ENCODE peak calls at places on chromosome 10, in nine cellular contexts. J, X, R, Y, C, E, B, M and V are unnamed samples. For H3K27me3, the result is how much of the 10 kb centered on the place peaks cover.

GRCh38 chr10:77578583-77579227 is 58.9 kb downstream of the KCNMA1 start:
- DNase-seq in Y (no peak), B (no peak), R (no peak), E (no peak), C (peak), M (no peak), X (no peak), J (no peak), V (no peak)

GRCh38 chr10:79424221-79425073 is 21.0 kb downstream of the ZCCHC24 start:
- DNase-seq in Y (peak), E (no peak), C (peak), M (no peak), R (no peak), J (peak), X (no peak), B (no peak), V (no peak)

GRCh38 chr10:100341953-100342626 is 4.9 kb upstream of the SCD start:
- DNase-seq in C (peak), R (peak), J (no peak), B (peak), X (peak), E (peak), M (peak), Y (no peak), V (no peak)

GRCh38 chr10:63976538-63976937 is 455.3 kb downstream of the REEP3 start:
- DNase-seq in Y (no peak), J (peak), R (no peak), X (no peak), B (peak), C (peak), E (no peak), M (peak), V (peak)

GRCh38 chr10:45428611-45429510 is 54.8 kb downstream of the ALOX5 start:
- DNase-seq in R (no peak), E (no peak), X (no peak), Y (no peak), J (no peak), B (no peak), M (no peak), C (no peak), V (no peak)

GRCh38 chr10:122853665-122854313 is 8.1 kb upstream of the CUZD1 start:
- DNase-seq in B (no peak), E (no peak), C (no peak), M (no peak), X (no peak), J (no peak), Y (no peak), R (no peak), V (no peak)

GRCh38 chr10:12348870-12349627 is at the start of gene CAMK1D:
- DNase-seq in M (peak), C (peak), B (peak), Y (peak), R (peak), E (peak), X (peak), J (peak), V (peak)

GRCh38 chr10:113697595-113697994 is 17.9 kb downstream of the CASP7 start:
- DNase-seq in X (no peak), R (no peak), M (no peak), E (no peak), C (no peak), Y (no peak), B (no peak), J (no peak), V (no peak)

GRCh38 chr10:35545878-35546631 is 59.1 kb upstream of the GJD4 start:
- DNase-seq in X (no peak), C (no peak), E (no peak), R (no peak), B (no peak), Y (no peak), J (no peak), M (no peak), V (no peak)

GRCh38 chr10:55800607-55801241 is 560.3 kb downstream of the ZWINT start:
- DNase-seq in J (no peak), E (no peak), M (no peak), R (no peak), B (no peak), X (no peak), Y (no peak), C (no peak), V (no peak)

GRCh38 chr10:75408512-75408881 is 6.9 kb upstream of the ZNF503 start:
- DNase-seq in X (peak), R (peak), M (no peak), C (no peak), J (no peak), B (no peak), Y (no peak), E (no peak), V (no peak)

GRCh38 chr10:79430506-79430905 is 14.9 kb downstream of the ZCCHC24 start:
- DNase-seq in Y (peak), J (no peak), X (no peak), B (no peak), M (no peak), E (no peak), R (no peak), C (no peak), V (no peak)

GRCh38 chr10:14086596-14086995 is 244.1 kb downstream of the FRMD4A start:
- DNase-seq in Y (no peak), M (no peak), B (no peak), X (no peak), E (no peak), R (no peak), C (no peak), J (no peak), V (no peak)

GRCh38 chr10:14092749-14093148 is 238.0 kb downstream of the FRMD4A start:
- DNase-seq in M (no peak), X (no peak), Y (no peak), J (no peak), E (no peak), B (no peak), R (no peak), C (no peak), V (no peak)

GRCh38 chr10:14087585-14087984 is 243.1 kb downstream of the FRMD4A start:
- DNase-seq in M (no peak), Y (no peak), J (no peak), X (no peak), E (no peak), B (no peak), C (no peak), R (no peak), V (no peak)

GRCh38 chr10:14093735-14094484 is 236.8 kb downstream of the FRMD4A start:
- DNase-seq in M (no peak), J (no peak), E (no peak), C (no peak), X (no peak), Y (no peak), B (peak), R (no peak), V (no peak)

DNA sequence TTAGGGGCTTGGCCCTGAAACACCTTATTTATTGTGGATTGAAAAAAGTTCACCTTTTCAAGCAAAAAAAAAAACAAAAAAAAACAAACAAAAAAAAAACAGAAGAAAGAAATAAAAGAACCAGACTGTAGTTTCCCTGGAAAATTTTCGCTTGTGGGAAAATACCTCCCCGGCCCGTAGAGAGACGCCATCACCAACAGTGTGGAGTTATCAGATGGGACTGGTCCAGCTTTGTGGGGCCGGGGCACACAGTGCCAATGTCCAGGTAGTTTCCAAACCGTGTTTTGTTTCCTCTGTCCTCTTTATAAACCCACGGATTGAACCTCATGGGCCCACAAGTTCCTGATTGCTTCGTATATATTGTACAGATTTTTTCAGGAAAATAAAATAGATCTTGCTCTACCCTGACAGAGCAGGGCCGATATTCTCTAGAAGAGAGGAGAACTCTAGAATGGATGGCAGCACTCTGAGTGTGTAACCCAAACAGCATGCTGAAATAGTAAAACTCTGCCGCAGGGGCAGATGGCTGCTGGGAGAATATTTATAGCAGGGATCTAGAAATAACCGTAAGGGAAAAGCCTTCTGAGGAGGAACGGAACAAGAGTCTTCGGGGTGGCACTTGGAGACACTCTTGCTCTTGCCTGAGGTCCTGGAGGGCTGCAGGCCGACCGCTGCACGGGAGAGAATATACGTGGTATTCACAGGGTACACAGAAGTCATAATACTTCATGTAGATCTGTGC is 241.0 kb downstream of the FRMD4A start:
- DNase-seq in E (peak), X (no peak), J (no peak), Y (no peak), M (no peak), B (no peak), C (no peak), R (no peak), V (no peak)
- H3K4me3 ChIP-seq in E (no peak), X (no peak), J (no peak), Y (no peak), M (no peak), B (no peak), C (no peak), R (no peak), V (no peak)

GRCh38 chr10:126337241-126337640 is 51.0 kb downstream of the ADAM12 start:
- DNase-seq in E (no peak), J (no peak), M (no peak), C (no peak), X (no peak), B (no peak), R (no peak), Y (no peak), V (no peak)
- H3K27me3 ChIP-seq in E (under half), J (under half), M (under half), C (under half), X (under half), B (under half), R (under half), Y (under half), V (under half)

GRCh38 chr10:98485959-98486358 is 39.2 kb upstream of the HPS1 start:
- DNase-seq in E (no peak), B (peak), R (no peak), Y (no peak), J (no peak), M (no peak), C (no peak), X (no peak), V (no peak)
- H3K27ac ChIP-seq in E (no peak), B (no peak), R (no peak), Y (no peak), J (no peak), M (no peak), C (no peak), X (no peak), V (no peak)

GRCh38 chr10:103693070-103693811 is 162.1 kb downstream of the SH3PXD2A start:
- DNase-seq in B (peak), E (no peak), J (no peak), Y (peak), R (no peak), C (no peak), X (no peak), M (peak), V (no peak)
- H3K4me3 ChIP-seq in B (peak), E (peak), J (no peak), Y (peak), R (no peak), C (peak), X (peak), M (peak), V (peak)

GRCh38 chr10:93061594-93062498 is 1.2 kb downstream of the CYP26C1 start:
- DNase-seq in B (peak), J (no peak), C (no peak), Y (no peak), M (no peak), R (no peak), X (no peak), E (no peak), V (no peak)
- H3K27me3 ChIP-seq in B (half or more), J (under half), C (under half), Y (half or more), M (half or more), R (under half), X (half or more), E (under half), V (under half)

GRCh38 chr10:46559231-46559671 is 2.8 kb upstream of the GPRIN2 start:
- DNase-seq in M (peak), J (peak), X (no peak), R (no peak), E (no peak), C (peak), B (no peak), Y (peak), V (no peak)
- H3K27ac ChIP-seq in M (no peak), J (no peak), X (no peak), R (no peak), E (no peak), C (no peak), B (no peak), Y (no peak), V (no peak)

GRCh38 chr10:62076872-62077271 is 175.4 kb downstream of the ARID5B start:
- DNase-seq in M (no peak), E (no peak), Y (no peak), R (no peak), X (no peak), J (no peak), C (peak), B (no peak), V (no peak)
- H3K4me3 ChIP-seq in M (no peak), E (no peak), Y (no peak), R (no peak), X (no peak), J (no peak), C (no peak), B (no peak), V (no peak)

DNA sequence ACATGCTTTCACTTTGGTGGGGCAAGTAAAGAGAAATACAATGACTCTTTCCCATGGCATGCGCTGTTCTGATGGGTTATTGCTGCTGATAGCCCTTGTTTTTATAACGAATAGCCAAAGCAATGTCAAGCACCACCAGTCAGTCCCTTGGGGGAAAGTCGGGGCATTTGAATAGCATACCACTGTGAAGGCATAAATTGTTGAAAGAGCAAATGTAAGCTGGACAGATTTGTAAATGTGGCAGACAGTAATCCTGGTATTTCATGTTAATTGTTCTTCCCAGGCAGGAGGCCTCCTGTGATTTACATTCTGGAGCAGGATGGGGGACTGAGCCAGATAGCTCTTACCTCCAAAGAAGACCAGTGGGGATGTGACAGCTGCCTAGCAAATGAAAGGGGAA is 293.3 kb downstream of the ADRA2A start:
- DNase-seq in E (no peak), R (no peak), Y (no peak), M (no peak), C (peak), J (no peak), B (peak), X (no peak), V (no peak)
- H3K27me3 ChIP-seq in E (under half), R (under half), Y (under half), M (under half), C (under half), J (under half), B (under half), X (under half), V (under half)

GRCh38 chr10:74282853-74283205 is 131.8 kb downstream of the ADK start:
- DNase-seq in Y (no peak), R (no peak), C (no peak), M (no peak), J (no peak), X (no peak), B (no peak), E (no peak), V (no peak)
- H3K27ac ChIP-seq in Y (no peak), R (no peak), C (no peak), M (no peak), J (no peak), X (no peak), B (no peak), E (no peak), V (no peak)